ENCODE peak calls at places on chromosomes 7 and 10, in nine cellular contexts. One of them, this sample, is unnamed.

GRCh38 chr10:33952692-33953360 is 618.4 kb upstream of the NRP1 start:
- DNase-seq in stimulated activated CD4-positive, alpha-beta T cell treated with anti-CD3 and anti-CD28 coated beads, Interleukin-1b, Interleukin-23, amount 100 ng/mL, for 48 hours: no peak
- DNase-seq in COR-L47: no peak
- DNase-seq in H7: no peak
- DNase-seq in left lobe of liver: no peak
- DNase-seq in left ventricle myocardium inferior: no peak
- DNase-seq in Calu3: no peak
- DNase-seq in hippocampal formation: no peak
- DNase-seq in activated CD4-positive, alpha-beta T cell treated with anti-CD3 and anti-CD28 coated beads, Interleukin-2, amount 10 ng/mL, durations not matched to agents 7 days and 5 days: no peak
- DNase-seq in this sample: no peak

GRCh38 chr10:125023862-125024495 is 82.1 kb downstream of the ZRANB1 start:
- DNase-seq in stimulated activated CD4-positive, alpha-beta T cell treated with anti-CD3 and anti-CD28 coated beads, Interleukin-1b, Interleukin-23, amount 100 ng/mL, for 48 hours: no peak
- DNase-seq in COR-L47: peak
- DNase-seq in H7: no peak
- DNase-seq in left lobe of liver: peak
- DNase-seq in left ventricle myocardium inferior: peak
- DNase-seq in Calu3: no peak
- DNase-seq in hippocampal formation: peak
- DNase-seq in activated CD4-positive, alpha-beta T cell treated with anti-CD3 and anti-CD28 coated beads, Interleukin-2, amount 10 ng/mL, durations not matched to agents 7 days and 5 days: no peak
- DNase-seq in this sample: no peak

GRCh38 chr10:62046522-62047239 is 145.2 kb downstream of the ARID5B start:
- DNase-seq in stimulated activated CD4-positive, alpha-beta T cell treated with anti-CD3 and anti-CD28 coated beads, Interleukin-1b, Interleukin-23, amount 100 ng/mL, for 48 hours: peak
- DNase-seq in COR-L47: no peak
- DNase-seq in H7: no peak
- DNase-seq in left lobe of liver: no peak
- DNase-seq in left ventricle myocardium inferior: no peak
- DNase-seq in Calu3: no peak
- DNase-seq in hippocampal formation: no peak
- DNase-seq in activated CD4-positive, alpha-beta T cell treated with anti-CD3 and anti-CD28 coated beads, Interleukin-2, amount 10 ng/mL, durations not matched to agents 7 days and 5 days: no peak
- DNase-seq in this sample: peak

GRCh38 chr7:19519443-19519977 is 189.3 kb downstream of the POLR1F start:
- DNase-seq in stimulated activated CD4-positive, alpha-beta T cell treated with anti-CD3 and anti-CD28 coated beads, Interleukin-1b, Interleukin-23, amount 100 ng/mL, for 48 hours: no peak
- DNase-seq in COR-L47: peak
- DNase-seq in H7: no peak
- DNase-seq in left lobe of liver: no peak
- DNase-seq in left ventricle myocardium inferior: peak
- DNase-seq in Calu3: peak
- DNase-seq in hippocampal formation: no peak
- DNase-seq in activated CD4-positive, alpha-beta T cell treated with anti-CD3 and anti-CD28 coated beads, Interleukin-2, amount 10 ng/mL, durations not matched to agents 7 days and 5 days: no peak
- DNase-seq in this sample: no peak

GRCh38 chr7:128688492-128688891 is 16.4 kb downstream of the GARIN1A start:
- DNase-seq in stimulated activated CD4-positive, alpha-beta T cell treated with anti-CD3 and anti-CD28 coated beads, Interleukin-1b, Interleukin-23, amount 100 ng/mL, for 48 hours: no peak
- DNase-seq in COR-L47: no peak
- DNase-seq in H7: no peak
- DNase-seq in left lobe of liver: no peak
- DNase-seq in left ventricle myocardium inferior: no peak
- DNase-seq in Calu3: no peak
- DNase-seq in hippocampal formation: no peak
- DNase-seq in activated CD4-positive, alpha-beta T cell treated with anti-CD3 and anti-CD28 coated beads, Interleukin-2, amount 10 ng/mL, durations not matched to agents 7 days and 5 days: no peak
- DNase-seq in this sample: no peak

GRCh38 chr7:40147371-40148246 is 12.8 kb downstream of the SUGCT start:
- DNase-seq in stimulated activated CD4-positive, alpha-beta T cell treated with anti-CD3 and anti-CD28 coated beads, Interleukin-1b, Interleukin-23, amount 100 ng/mL, for 48 hours: no peak
- DNase-seq in COR-L47: no peak
- DNase-seq in H7: no peak
- DNase-seq in left lobe of liver: no peak
- DNase-seq in left ventricle myocardium inferior: no peak
- DNase-seq in Calu3: no peak
- DNase-seq in hippocampal formation: no peak
- DNase-seq in activated CD4-positive, alpha-beta T cell treated with anti-CD3 and anti-CD28 coated beads, Interleukin-2, amount 10 ng/mL, durations not matched to agents 7 days and 5 days: no peak
- DNase-seq in this sample: no peak

GRCh38 chr7:22725585-22725984 is 1.4 kb upstream of the IL6 start:
- DNase-seq in stimulated activated CD4-positive, alpha-beta T cell treated with anti-CD3 and anti-CD28 coated beads, Interleukin-1b, Interleukin-23, amount 100 ng/mL, for 48 hours: no peak
- DNase-seq in COR-L47: no peak
- DNase-seq in H7: no peak
- DNase-seq in left lobe of liver: no peak
- DNase-seq in left ventricle myocardium inferior: no peak
- DNase-seq in Calu3: no peak
- DNase-seq in hippocampal formation: no peak
- DNase-seq in activated CD4-positive, alpha-beta T cell treated with anti-CD3 and anti-CD28 coated beads, Interleukin-2, amount 10 ng/mL, durations not matched to agents 7 days and 5 days: no peak
- DNase-seq in this sample: peak

GRCh38 chr10:115921795-115922194 is 351.2 kb downstream of the GFRA1 start:
- DNase-seq in stimulated activated CD4-positive, alpha-beta T cell treated with anti-CD3 and anti-CD28 coated beads, Interleukin-1b, Interleukin-23, amount 100 ng/mL, for 48 hours: no peak
- DNase-seq in COR-L47: no peak
- DNase-seq in H7: no peak
- DNase-seq in left lobe of liver: no peak
- DNase-seq in left ventricle myocardium inferior: no peak
- DNase-seq in Calu3: no peak
- DNase-seq in hippocampal formation: no peak
- DNase-seq in activated CD4-positive, alpha-beta T cell treated with anti-CD3 and anti-CD28 coated beads, Interleukin-2, amount 10 ng/mL, durations not matched to agents 7 days and 5 days: no peak
- DNase-seq in this sample: no peak

GRCh38 chr10:17758200-17758599 is 6.2 kb downstream of the TMEM236 start:
- DNase-seq in stimulated activated CD4-positive, alpha-beta T cell treated with anti-CD3 and anti-CD28 coated beads, Interleukin-1b, Interleukin-23, amount 100 ng/mL, for 48 hours: no peak
- DNase-seq in COR-L47: no peak
- DNase-seq in H7: no peak
- DNase-seq in left lobe of liver: no peak
- DNase-seq in left ventricle myocardium inferior: no peak
- DNase-seq in Calu3: no peak
- DNase-seq in hippocampal formation: no peak
- DNase-seq in activated CD4-positive, alpha-beta T cell treated with anti-CD3 and anti-CD28 coated beads, Interleukin-2, amount 10 ng/mL, durations not matched to agents 7 days and 5 days: no peak
- DNase-seq in this sample: no peak

GRCh38 chr7:121244120-121244865 is 84.5 kb upstream of the WNT16 start:
- DNase-seq in stimulated activated CD4-positive, alpha-beta T cell treated with anti-CD3 and anti-CD28 coated beads, Interleukin-1b, Interleukin-23, amount 100 ng/mL, for 48 hours: no peak
- DNase-seq in COR-L47: peak
- DNase-seq in H7: no peak
- DNase-seq in left lobe of liver: no peak
- DNase-seq in left ventricle myocardium inferior: no peak
- DNase-seq in Calu3: no peak
- DNase-seq in hippocampal formation: no peak
- DNase-seq in activated CD4-positive, alpha-beta T cell treated with anti-CD3 and anti-CD28 coated beads, Interleukin-2, amount 10 ng/mL, durations not matched to agents 7 days and 5 days: no peak
- DNase-seq in this sample: no peak

GRCh38 chr7:28955723-28956607 is 2.2 kb downstream of the TRIL start:
- DNase-seq in stimulated activated CD4-positive, alpha-beta T cell treated with anti-CD3 and anti-CD28 coated beads, Interleukin-1b, Interleukin-23, amount 100 ng/mL, for 48 hours: peak
- DNase-seq in COR-L47: peak
- DNase-seq in H7: peak
- DNase-seq in left lobe of liver: peak
- DNase-seq in left ventricle myocardium inferior: peak
- DNase-seq in Calu3: peak
- DNase-seq in hippocampal formation: peak
- DNase-seq in activated CD4-positive, alpha-beta T cell treated with anti-CD3 and anti-CD28 coated beads, Interleukin-2, amount 10 ng/mL, durations not matched to agents 7 days and 5 days: peak
- DNase-seq in this sample: peak

GRCh38 chr10:76647276-76647675 is 990.3 kb downstream of the KCNMA1 start:
- DNase-seq in stimulated activated CD4-positive, alpha-beta T cell treated with anti-CD3 and anti-CD28 coated beads, Interleukin-1b, Interleukin-23, amount 100 ng/mL, for 48 hours: no peak
- DNase-seq in COR-L47: no peak
- DNase-seq in H7: no peak
- DNase-seq in left lobe of liver: no peak
- DNase-seq in left ventricle myocardium inferior: no peak
- DNase-seq in Calu3: no peak
- DNase-seq in hippocampal formation: no peak
- DNase-seq in activated CD4-positive, alpha-beta T cell treated with anti-CD3 and anti-CD28 coated beads, Interleukin-2, amount 10 ng/mL, durations not matched to agents 7 days and 5 days: no peak
- DNase-seq in this sample: no peak

GRCh38 chr7:1149351-1149794 is 10.6 kb downstream of the ZFAND2A start:
- DNase-seq in stimulated activated CD4-positive, alpha-beta T cell treated with anti-CD3 and anti-CD28 coated beads, Interleukin-1b, Interleukin-23, amount 100 ng/mL, for 48 hours: no peak
- DNase-seq in COR-L47: no peak
- DNase-seq in H7: no peak
- DNase-seq in left lobe of liver: no peak
- DNase-seq in left ventricle myocardium inferior: no peak
- DNase-seq in Calu3: no peak
- DNase-seq in hippocampal formation: no peak
- DNase-seq in activated CD4-positive, alpha-beta T cell treated with anti-CD3 and anti-CD28 coated beads, Interleukin-2, amount 10 ng/mL, durations not matched to agents 7 days and 5 days: no peak
- DNase-seq in this sample: no peak

GRCh38 chr10:78432582-78432981 is 398.9 kb downstream of the RPS24 start:
- DNase-seq in stimulated activated CD4-positive, alpha-beta T cell treated with anti-CD3 and anti-CD28 coated beads, Interleukin-1b, Interleukin-23, amount 100 ng/mL, for 48 hours: no peak
- DNase-seq in COR-L47: no peak
- DNase-seq in H7: no peak
- DNase-seq in left lobe of liver: no peak
- DNase-seq in left ventricle myocardium inferior: no peak
- DNase-seq in Calu3: no peak
- DNase-seq in hippocampal formation: no peak
- DNase-seq in activated CD4-positive, alpha-beta T cell treated with anti-CD3 and anti-CD28 coated beads, Interleukin-2, amount 10 ng/mL, durations not matched to agents 7 days and 5 days: no peak
- DNase-seq in this sample: peak